ENCODE peak calls at places on chromosomes 3 and 15, in five cellular contexts. A is stomach, U is hepatocyte, J is adrenal gland, S is fibroblast of the aortic adventitia. D is an unnamed sample.

GRCh38 chr3:136050250-136050649 is 84.7 kb downstream of the PPP2R3A start:
- DNase-seq in A (no peak), U (no peak), J (no peak), S (no peak), D (no peak)

GRCh38 chr3:57816471-57817105 is 60.5 kb downstream of the SLMAP start:
- DNase-seq in A (no peak), U (no peak), J (no peak), S (peak), D (no peak)

GRCh38 chr15:80068578-80068977 is 9.1 kb downstream of the ZFAND6 start:
- DNase-seq in A (no peak), U (no peak), J (no peak), S (peak), D (no peak)

GRCh38 chr3:165885558-165886270 is 48.5 kb upstream of the BCHE start:
- DNase-seq in A (no peak), U (no peak), J (no peak), S (no peak), D (no peak)

GRCh38 chr3:130539005-130539404 is 22.0 kb downstream of the COL6A6 start:
- DNase-seq in A (peak), U (peak), J (peak), S (peak), D (no peak)

GRCh38 chr3:174397848-174398247 is 461.3 kb upstream of the NAALADL2 start:
- DNase-seq in A (no peak), U (no peak), J (no peak), S (peak), D (no peak)

GRCh38 chr3:133894334-133895207 is 1.1 kb downstream of the RAB6B start:
- DNase-seq in A (no peak), U (peak), J (no peak), S (no peak), D (no peak)

GRCh38 chr15:74399511-74400312 is 32.3 kb upstream of the CYP11A1 start:
- DNase-seq in A (no peak), U (no peak), J (no peak), S (peak), D (no peak)

GRCh38 chr15:79956354-79956939 is 14.5 kb downstream of the BCL2A1 start:
- DNase-seq in A (no peak), U (no peak), J (no peak), S (no peak), D (no peak)

GRCh38 chr3:45988100-45988761 is 7.4 kb downstream of the FYCO1 start:
- DNase-seq in A (no peak), U (peak), J (no peak), S (peak), D (no peak)

GRCh38 chr3:108132727-108133373 is 42.0 kb upstream of the CD47 start:
- DNase-seq in A (no peak), U (no peak), J (no peak), S (peak), D (no peak)

GRCh38 chr3:178300441-178300959 is 235.7 kb upstream of the KCNMB2 start:
- DNase-seq in A (no peak), U (no peak), J (no peak), S (no peak), D (no peak)

GRCh38 chr3:169260296-169260695 is 403.2 kb downstream of the MECOM start:
- DNase-seq in A (no peak), U (no peak), J (no peak), S (peak), D (no peak)

GRCh38 chr3:135806342-135806741 is 159.2 kb upstream of the PPP2R3A start:
- DNase-seq in A (no peak), U (no peak), J (no peak), S (no peak), D (no peak)

GRCh38 chr3:61681636-61682035 is 120.3 kb downstream of the PTPRG start:
- DNase-seq in A (no peak), U (no peak), J (no peak), S (no peak), D (no peak)

GRCh38 chr3:42036483-42036823 is 54.7 kb upstream of the TRAK1 start:
- DNase-seq in A (no peak), U (peak), J (peak), S (peak), D (no peak)

GRCh38 chr15:67548862-67549651 is 6.6 kb downstream of the MAP2K5 start:
- DNase-seq in A (peak), U (peak), J (no peak), S (no peak), D (no peak)

GRCh38 chr3:14837188-14837587 is 18.4 kb downstream of the FGD5 start:
- DNase-seq in A (no peak), U (no peak), J (no peak), S (no peak), D (no peak)

GRCh38 chr3:100260081-100260684 is 609 bp upstream of the TBC1D23 start:
- DNase-seq in A (no peak), U (peak), J (peak), S (peak), D (peak)

GRCh38 chr3:4656059-4656458 is 162.9 kb downstream of the ITPR1 start:
- DNase-seq in A (peak), U (peak), J (peak), S (peak), D (peak)

GRCh38 chr3:123258811-123259420 is 57.2 kb downstream of the SEC22A start:
- DNase-seq in A (no peak), U (peak), J (no peak), S (peak), D (no peak)

GRCh38 chr3:17805461-17805940 is 63.1 kb upstream of the TBC1D5 start:
- DNase-seq in A (no peak), U (no peak), J (no peak), S (no peak), D (no peak)

GRCh38 chr3:62876064-62876463 is 848 bp upstream of the CADPS start:
- DNase-seq in A (no peak), U (peak), J (peak), S (peak), D (no peak)

GRCh38 chr3:87792532-87793321 is 266.1 kb downstream of the CGGBP1 start:
- DNase-seq in A (no peak), U (peak), J (no peak), S (no peak), D (no peak)

GRCh38 chr3:160200328-160200727 is 24.9 kb upstream of the C3orf80 start:
- DNase-seq in A (no peak), U (no peak), J (no peak), S (peak), D (no peak)

GRCh38 chr15:73346735-73347312 is 21.9 kb downstream of the HCN4 start:
- DNase-seq in A (peak), U (peak), J (peak), S (peak), D (no peak)

GRCh38 chr15:71259866-71260265 is 144.6 kb downstream of the THSD4 start:
- DNase-seq in A (no peak), U (no peak), J (peak), S (no peak), D (no peak)
- TF ChIP-seq CTCF in A (no peak), U (no peak), J (no peak), S (no peak), D (no peak)

GRCh38 chr3:50316657-50317242 is 5.8 kb downstream of the HYAL2 start:
- DNase-seq in A (peak), U (peak), J (peak), S (no peak), D (no peak)
- H3K4me3 ChIP-seq in A (no peak), U (no peak), J (no peak), S (no peak), D (no peak)

DNA sequence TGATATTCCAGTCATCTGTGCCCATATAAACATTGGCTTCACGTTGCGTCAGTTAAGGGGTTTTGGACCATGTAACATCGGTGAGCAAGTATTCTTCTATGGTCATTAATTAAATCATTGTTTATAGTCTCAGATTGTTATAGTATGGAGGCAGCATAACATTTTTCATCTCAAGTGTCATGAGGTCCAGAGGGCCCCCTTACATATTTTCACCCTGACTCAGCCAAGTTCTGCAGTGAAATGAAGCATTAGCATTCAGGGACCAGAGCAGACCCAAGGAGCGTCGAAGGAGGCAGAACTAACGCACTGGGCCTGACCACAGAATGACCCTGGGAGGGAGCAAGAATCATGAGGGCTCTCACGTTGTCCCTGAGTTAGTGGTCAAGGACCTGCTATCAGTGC is 171.5 kb downstream of the LRTM1 start:
- DNase-seq in A (no peak), U (peak), J (no peak), S (peak), D (no peak)
- TF ChIP-seq CTCF in A (no peak), U (no peak), J (no peak), S (no peak), D (no peak)

GRCh38 chr15:63277044-63277892 is at the start of gene APH1B:
- DNase-seq in A (peak), U (peak), J (peak), S (peak), D (peak)
- H3K4me3 ChIP-seq in A (peak), U (peak), J (no peak), S (peak), D (peak)